ENCODE peak calls at places on chromosomes 13 and 19, in five cellular contexts. Z is adrenal gland, M is Peyer's patch, F is IMR-90, E is uterus. A is an unnamed sample. For H3K9me3, the result is how much of the 10 kb centered on the place peaks cover.

GRCh38 chr13:65236841-65237418 is 1993.2 kb downstream of the PCDH9 start:
- DNase-seq in Z (no peak), M (no peak), F (no peak), E (no peak), A (no peak)

GRCh38 chr13:113813070-113813748 is 50.7 kb downstream of the GAS6 start:
- DNase-seq in Z (no peak), M (no peak), F (no peak), E (no peak), A (no peak)

GRCh38 chr13:50129065-50129922 is 114.0 kb downstream of the KCNRG start:
- DNase-seq in Z (peak), M (no peak), F (no peak), E (no peak), A (peak)

GRCh38 chr13:76685938-76686337 is 200.3 kb downstream of the KCTD12 start:
- DNase-seq in Z (no peak), M (no peak), F (no peak), E (no peak), A (no peak)

GRCh38 chr13:79581870-79582315 is 100.9 kb downstream of the NDFIP2 start:
- DNase-seq in Z (no peak), M (no peak), F (peak), E (no peak), A (no peak)

GRCh38 chr19:57850553-57851017 is 926 bp downstream of the ZNF587 start:
- DNase-seq in Z (no peak), M (peak), F (peak), E (no peak), A (no peak)

GRCh38 chr13:35566340-35566739 is 89.9 kb upstream of the MAB21L1 start:
- DNase-seq in Z (no peak), M (no peak), F (no peak), E (no peak), A (no peak)

GRCh38 chr19:54369082-54369691 is 4.5 kb upstream of the LAIR1 start:
- DNase-seq in Z (no peak), M (no peak), F (no peak), E (no peak), A (no peak)

GRCh38 chr13:65336916-65337315 is 1893.2 kb downstream of the PCDH9 start:
- DNase-seq in Z (no peak), M (no peak), F (peak), E (no peak), A (no peak)

GRCh38 chr13:79775830-79776229 is 294.9 kb downstream of the NDFIP2 start:
- DNase-seq in Z (no peak), M (peak), F (peak), E (no peak), A (no peak)

GRCh38 chr13:38008636-38009035 is 139.1 kb upstream of the TRPC4 start:
- DNase-seq in Z (no peak), M (no peak), F (no peak), E (no peak), A (no peak)

GRCh38 chr13:99981115-99982020 is at the start of gene ZIC2:
- DNase-seq in Z (no peak), M (no peak), F (no peak), E (no peak), A (peak)

GRCh38 chr19:10111405-10111811 is at the start of gene P2RY11:
- DNase-seq in Z (no peak), M (peak), F (no peak), E (no peak), A (peak)

GRCh38 chr19:18107235-18108083 is 9.9 kb downstream of the MAST3 start:
- DNase-seq in Z (no peak), M (no peak), F (no peak), E (no peak), A (no peak)

GRCh38 chr13:80668452-80668851 is 327.5 kb upstream of the SPRY2 start:
- DNase-seq in Z (no peak), M (no peak), F (no peak), E (no peak), A (no peak)

GRCh38 chr13:28623782-28624706 is 34.9 kb upstream of the POMP start:
- DNase-seq in Z (no peak), M (no peak), F (peak), E (no peak), A (no peak)

GRCh38 chr13:29548722-29549446 is 46.6 kb downstream of the SLC7A1 start:
- DNase-seq in Z (no peak), M (no peak), F (peak), E (no peak), A (no peak)

GRCh38 chr19:53982611-53983010 is 8.8 kb upstream of the CACNG6 start:
- DNase-seq in Z (no peak), M (no peak), F (no peak), E (peak), A (peak)

GRCh38 chr19:49954092-49954825 is 6.7 kb downstream of the SIGLEC11 start:
- DNase-seq in Z (no peak), M (no peak), F (peak), E (peak), A (peak)

GRCh38 chr13:42305503-42305902 is 33.6 kb downstream of the AKAP11 start:
- DNase-seq in Z (no peak), M (no peak), F (peak), E (no peak), A (no peak)

GRCh38 chr19:10061717-10062310 is 24.3 kb upstream of the SHFL start:
- DNase-seq in Z (no peak), M (no peak), F (no peak), E (no peak), A (no peak)

GRCh38 chr19:4911786-4912672 is 2.7 kb downstream of the UHRF1 start:
- DNase-seq in Z (peak), M (peak), F (peak), E (peak), A (peak)

GRCh38 chr13:31781064-31781463 is 41.7 kb downstream of the RXFP2 start:
- DNase-seq in Z (no peak), M (no peak), F (peak), E (no peak), A (no peak)

GRCh38 chr19:41691268-41691970 is 3.3 kb upstream of the CEACAM7 start:
- DNase-seq in Z (no peak), M (no peak), F (no peak), E (no peak), A (no peak)

GRCh38 chr19:31110331-31110730 is 238.9 kb downstream of the TSHZ3 start:
- DNase-seq in Z (no peak), M (no peak), F (peak), E (peak), A (no peak)

GRCh38 chr13:33610471-33611015 is 207.4 kb upstream of the RFC3 start:
- DNase-seq in Z (peak), M (peak), F (no peak), E (no peak), A (peak)
- TF ChIP-seq POLR2A in Z (no peak), M (no peak), F (no peak), E (no peak), A (no peak)

GRCh38 chr13:48403151-48403631 is 9.7 kb downstream of the LPAR6 start:
- DNase-seq in Z (no peak), M (no peak), F (peak), E (no peak), A (no peak)
- H3K9me3 ChIP-seq in Z (under half), M (under half), F (under half), E (under half), A (under half)

GRCh38 chr13:43407023-43407581 is 379.7 kb downstream of the ENOX1 start:
- DNase-seq in Z (no peak), M (no peak), F (no peak), E (no peak), A (no peak)
- TF ChIP-seq POLR2A in Z (no peak), M (no peak), F (no peak), E (no peak), A (no peak)

GRCh38 chr13:59538512-59538911 is 625.2 kb downstream of the DIAPH3 start:
- DNase-seq in Z (no peak), M (no peak), F (no peak), E (no peak), A (no peak)

GRCh38 chr13:59543418-59543817 is 620.3 kb downstream of the DIAPH3 start:
- DNase-seq in Z (no peak), M (no peak), F (no peak), E (no peak), A (no peak)

GRCh38 chr13:59546178-59546577 is 617.5 kb downstream of the DIAPH3 start:
- DNase-seq in Z (no peak), M (no peak), F (no peak), E (no peak), A (no peak)

GRCh38 chr13:59545007-59545406 is 618.7 kb downstream of the DIAPH3 start:
- DNase-seq in Z (no peak), M (no peak), F (no peak), E (no peak), A (no peak)

GRCh38 chr13:59542303-59542702 is 621.4 kb downstream of the DIAPH3 start:
- DNase-seq in Z (no peak), M (no peak), F (no peak), E (no peak), A (no peak)
- H3K9me3 ChIP-seq in Z (under half), M (under half), F (under half), E (under half), A (under half)

GRCh38 chr13:48723168-48723567 is 69.4 kb downstream of the CYSLTR2 start:
- DNase-seq in Z (no peak), M (no peak), F (no peak), E (no peak), A (no peak)

GRCh38 chr13:48727252-48728011 is 73.7 kb downstream of the CYSLTR2 start:
- DNase-seq in Z (no peak), M (no peak), F (peak), E (peak), A (no peak)

GRCh38 chr13:48728876-48729275 is 75.1 kb downstream of the CYSLTR2 start:
- DNase-seq in Z (no peak), M (no peak), F (no peak), E (no peak), A (no peak)

GRCh38 chr13:48728226-48728625 is 74.5 kb downstream of the CYSLTR2 start:
- DNase-seq in Z (no peak), M (no peak), F (no peak), E (no peak), A (no peak)

GRCh38 chr13:48726711-48727110 is 73.0 kb downstream of the CYSLTR2 start:
- DNase-seq in Z (peak), M (no peak), F (no peak), E (no peak), A (no peak)
- TF ChIP-seq POLR2A in Z (no peak), M (no peak), F (no peak), E (no peak), A (no peak)

DNA sequence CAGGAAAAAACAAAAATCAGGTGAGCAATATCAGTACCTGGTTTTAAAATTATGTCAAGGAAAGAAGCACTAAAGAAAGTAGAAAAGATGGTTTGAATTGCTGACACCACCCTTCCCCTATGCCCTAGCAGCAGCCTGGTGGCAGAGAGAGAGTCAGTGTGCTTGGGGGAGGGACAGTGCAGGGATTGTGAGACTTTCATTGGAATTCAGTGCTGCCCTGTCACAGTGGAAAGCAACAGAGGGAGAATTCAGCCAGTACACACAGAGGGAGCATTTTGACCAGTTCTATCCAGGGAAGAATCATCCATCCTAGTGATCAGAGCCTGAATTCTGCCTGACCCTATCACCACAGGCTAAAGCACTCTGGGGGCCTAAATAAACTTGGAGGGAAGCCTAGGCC is 222.4 kb upstream of the PCDH17 start:
- DNase-seq in Z (no peak), M (no peak), F (no peak), E (no peak), A (no peak)
- H3K9me3 ChIP-seq in Z (under half), M (under half), F (under half), E (under half), A (under half)

GRCh38 chr19:33562636-33563035 is 41.0 kb upstream of the PEPD start:
- DNase-seq in Z (no peak), M (no peak), F (no peak), E (no peak), A (peak)
- TF ChIP-seq POLR2A in Z (no peak), M (no peak), F (no peak), E (no peak), A (no peak)

GRCh38 chr19:55820037-55820436 is 11.8 kb downstream of the NLRP11 start:
- DNase-seq in Z (no peak), M (no peak), F (no peak), E (no peak), A (no peak)
- H3K9me3 ChIP-seq in Z (under half), M (under half), F (under half), E (under half), A (under half)